ENCODE peak calls at places on chromosomes 7 and 10, in four cellular contexts. S is HL-60; T is NCI-H2029 treated with DMSO at 0.1 percent for 48 hours; H is activated T-helper 1 cell treated with anti-CD3 and anti-CD28 coated beads, Interleukin-12 subunit alpha, Interleukin-12 subunit beta, Interleukin-2, Interleukin-4 antibody, amounts not matched to agents 30 ng/mL and 10 ng/mL and 1 ng/mL, durations not matched to agents 14 hours and 24 hours and 36 hours. R is an unnamed sample.

GRCh38 chr7:96596120-96596826 is 113.4 kb downstream of the SEM1 start:
- DNase-seq in S (no peak), T (peak), H (no peak), R (no peak)

GRCh38 chr10:67858971-67859370 is 21.0 kb upstream of the DNAJC12 start:
- DNase-seq in S (no peak), T (no peak), H (no peak), R (no peak)

GRCh38 chr7:39697481-39697880 is 74.1 kb downstream of the RALA start:
- DNase-seq in S (no peak), T (no peak), H (no peak), R (no peak)

GRCh38 chr10:70096016-70096704 is 36.5 kb downstream of the AIFM2 start:
- DNase-seq in S (no peak), T (no peak), H (no peak), R (no peak)

GRCh38 chr10:50033481-50033880 is 34.3 kb upstream of the WASHC2A start:
- DNase-seq in S (no peak), T (no peak), H (no peak), R (no peak)

GRCh38 chr7:158246960-158247673 is 340.5 kb downstream of the PTPRN2 start:
- DNase-seq in S (no peak), T (no peak), H (no peak), R (no peak)

GRCh38 chr10:70903262-70903921 is 15.0 kb upstream of the PCBD1 start:
- DNase-seq in S (peak), T (no peak), H (no peak), R (no peak)

GRCh38 chr10:128147669-128148068 is 21.4 kb upstream of the MKI67 start:
- DNase-seq in S (no peak), T (no peak), H (no peak), R (no peak)

GRCh38 chr7:48046458-48046857 is 11.1 kb downstream of the C7orf57 start:
- DNase-seq in S (no peak), T (no peak), H (no peak), R (no peak)

GRCh38 chr7:86995814-86996213 is 63.6 kb downstream of the ELAPOR2 start:
- DNase-seq in S (no peak), T (no peak), H (no peak), R (no peak)

GRCh38 chr7:128168667-128169210 is 72.3 kb upstream of the LEP start:
- DNase-seq in S (no peak), T (no peak), H (no peak), R (no peak)

GRCh38 chr10:49174926-49175500 is 13.2 kb downstream of the TMEM273 start:
- DNase-seq in S (no peak), T (no peak), H (no peak), R (no peak)

GRCh38 chr10:1078668-1079067 is 22.5 kb downstream of the WDR37 start:
- DNase-seq in S (no peak), T (no peak), H (no peak), R (no peak)

GRCh38 chr10:115129752-115130151 is 36.6 kb downstream of the ATRNL1 start:
- DNase-seq in S (no peak), T (no peak), H (no peak), R (no peak)

GRCh38 chr7:130925136-130925794 is 191.3 kb upstream of the KLF14 start:
- DNase-seq in S (no peak), T (no peak), H (no peak), R (no peak)

GRCh38 chr7:2251841-2252771 is 10.1 kb downstream of the NUDT1 start:
- DNase-seq in S (no peak), T (no peak), H (no peak), R (no peak)

GRCh38 chr7:130965515-130965914 is 231.5 kb upstream of the KLF14 start:
- DNase-seq in S (no peak), T (no peak), H (no peak), R (no peak)

R was measured in natural killer cell.